ENCODE peak calls at places on chromosomes 1 and 21, in ten cellular contexts. E is GM12891, P is spleen, C is GM23338, M is HCT116, W is suprapubic skin, L is GM12892, K is prostate gland, B is transverse colon, O is Panc1. J is an unnamed sample.

GRCh38 chr1:117794073-117794472 is 135.3 kb downstream of the GDAP2 start:
- DNase-seq in B (no peak), W (no peak), O (no peak), P (no peak), E (no peak), L (no peak), K (no peak), M (no peak), C (no peak), J (no peak)

GRCh38 chr1:3312894-3313578 is 141.4 kb upstream of the ARHGEF16 start:
- DNase-seq in W (peak), C (peak), M (peak), P (no peak), E (no peak), L (no peak), O (peak), B (peak), K (peak), J (peak)

GRCh38 chr1:30010506-30011106 is 712.8 kb downstream of the MATN1 start:
- DNase-seq in K (no peak), E (no peak), B (no peak), L (no peak), W (no peak), C (no peak), M (no peak), P (no peak), O (no peak), J (no peak)

GRCh38 chr1:182677393-182678098 is 6.8 kb downstream of the RGS8 start:
- DNase-seq in O (no peak), E (peak), C (no peak), L (no peak), B (no peak), W (no peak), K (no peak), P (no peak), M (no peak), J (no peak)

GRCh38 chr1:203284411-203285208 is 20.7 kb upstream of the BTG2 start:
- DNase-seq in P (no peak), B (no peak), K (no peak), L (no peak), W (peak), M (no peak), E (no peak), O (no peak), C (no peak), J (no peak)

GRCh38 chr21:14550200-14550599 is 4.1 kb upstream of the SAMSN1 start:
- DNase-seq in O (no peak), B (no peak), W (no peak), C (no peak), K (no peak), M (no peak), P (no peak), L (no peak), E (no peak), J (no peak)

GRCh38 chr1:1619917-1620361 is 4.6 kb downstream of the MIB2 start:
- DNase-seq in W (peak), E (no peak), P (no peak), M (no peak), O (no peak), L (no peak), B (no peak), K (no peak), C (peak), J (no peak)

GRCh38 chr21:44485254-44485793 is 30.0 kb downstream of the LRRC3 start:
- DNase-seq in P (peak), E (no peak), C (peak), W (no peak), B (no peak), M (peak), L (no peak), K (no peak), O (peak), J (no peak)

GRCh38 chr1:25809283-25809926 is 9.4 kb downstream of the SELENON start:
- DNase-seq in K (peak), L (peak), C (no peak), M (no peak), P (no peak), B (no peak), O (no peak), W (no peak), E (no peak), J (no peak)

GRCh38 chr1:204102719-204103118 is 29.8 kb downstream of the SOX13 start:
- DNase-seq in E (no peak), C (no peak), B (no peak), L (no peak), P (no peak), K (no peak), W (no peak), M (peak), O (no peak), J (no peak)

GRCh38 chr21:41766883-41767605 is at the start of gene RIPK4:
- DNase-seq in K (peak), C (peak), P (no peak), O (no peak), B (peak), L (no peak), M (peak), W (peak), E (peak), J (peak)

GRCh38 chr1:50156241-50157010 is 47.7 kb downstream of the ELAVL4 start:
- DNase-seq in L (no peak), E (no peak), W (no peak), M (no peak), B (no peak), C (no peak), K (no peak), O (no peak), P (no peak), J (no peak)

GRCh38 chr1:164803366-164803765 is 244.4 kb downstream of the PBX1 start:
- DNase-seq in O (no peak), P (no peak), E (no peak), W (no peak), B (no peak), C (no peak), K (no peak), M (no peak), L (no peak), J (no peak)

GRCh38 chr1:164801246-164801731 is 242.3 kb downstream of the PBX1 start:
- DNase-seq in O (no peak), W (no peak), B (no peak), L (no peak), K (no peak), E (no peak), M (no peak), C (no peak), P (no peak), J (no peak)

GRCh38 chr1:164802573-164803282 is 243.7 kb downstream of the PBX1 start:
- DNase-seq in P (no peak), L (no peak), C (no peak), B (no peak), W (no peak), M (no peak), K (no peak), O (no peak), E (no peak), J (no peak)

GRCh38 chr1:164804366-164804765 is 245.4 kb downstream of the PBX1 start:
- DNase-seq in L (no peak), E (no peak), P (no peak), B (no peak), C (no peak), O (no peak), K (no peak), W (no peak), M (no peak), J (no peak)

DNA sequence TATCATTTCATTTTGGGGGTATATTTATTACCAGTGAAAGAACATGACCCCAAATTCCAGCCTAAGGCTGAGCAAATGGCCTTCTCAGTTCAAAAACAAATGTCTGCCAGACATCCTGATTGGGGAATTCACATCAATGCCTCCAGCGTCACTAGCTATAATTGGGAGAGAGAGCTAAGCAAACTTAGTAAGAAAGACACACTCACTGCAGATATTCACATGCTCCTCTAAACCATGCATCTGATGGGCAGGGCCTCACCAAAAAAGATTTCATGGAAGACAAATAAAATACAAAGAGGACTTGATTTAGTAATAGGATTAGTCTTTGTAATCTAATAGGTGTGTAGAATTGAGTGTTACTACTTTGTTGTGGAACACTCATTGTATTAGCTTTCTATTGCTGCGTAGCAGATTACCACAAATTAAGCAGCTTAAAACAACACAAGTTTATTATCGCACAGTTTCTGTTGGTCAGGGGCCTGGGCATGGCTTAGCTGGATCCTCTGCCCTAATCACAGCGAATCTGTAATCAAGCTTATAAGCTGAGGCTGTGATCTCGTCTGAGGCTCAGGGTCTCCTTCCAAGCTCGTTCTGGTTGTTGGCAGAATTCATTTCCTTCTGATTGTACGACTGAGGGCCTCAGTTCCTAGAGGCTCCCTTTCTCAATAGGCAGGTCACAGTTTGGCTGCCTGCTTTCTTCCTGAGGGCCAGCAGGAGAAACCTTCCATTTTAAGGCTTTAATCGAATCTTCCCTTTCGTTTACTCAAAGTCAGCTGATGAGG is 243.0 kb downstream of the PBX1 start:
- DNase-seq in M (no peak), E (no peak), W (no peak), L (no peak), B (no peak), C (no peak), O (no peak), P (no peak), K (no peak), J (no peak)
- TF ChIP-seq POLR2AphosphoS5 in M (no peak), E (no peak), W (no peak), L (no peak), B (no peak), C (no peak), O (no peak), P (no peak), K (no peak), J (no peak)

DNA sequence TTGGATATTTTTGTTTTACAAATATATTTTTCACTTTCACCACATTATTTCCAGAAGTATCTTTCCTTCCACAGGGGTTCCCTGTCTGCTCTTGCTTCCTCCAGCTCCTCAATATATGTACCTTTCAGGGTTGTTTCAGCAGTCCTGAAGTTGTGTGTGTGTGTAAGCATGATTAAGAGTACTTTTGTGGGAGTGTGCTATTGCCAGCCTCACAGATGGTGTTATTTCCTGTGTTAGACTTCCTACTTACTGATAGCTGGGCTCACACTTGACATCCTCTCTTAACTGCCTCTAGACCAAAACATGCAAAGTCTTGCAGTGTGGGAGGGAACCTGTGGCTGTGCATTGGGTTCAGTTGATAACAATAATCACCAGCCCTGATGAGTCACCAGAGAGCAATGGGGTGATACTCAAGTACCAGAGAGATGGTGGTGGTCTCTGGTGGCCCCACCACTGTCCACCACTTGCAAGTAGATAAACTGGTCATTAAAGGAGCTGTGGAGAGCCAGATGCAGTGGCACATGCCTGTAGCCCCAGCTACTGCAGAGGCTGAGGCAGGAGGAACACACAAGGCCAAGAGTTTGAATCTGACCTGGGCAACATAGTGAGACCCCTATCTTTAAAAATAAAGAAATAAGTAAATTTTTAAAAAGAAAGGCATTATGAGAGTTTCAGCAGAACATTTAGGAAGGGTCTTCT is 126.7 kb downstream of the NR5A2 start:
- DNase-seq in W (no peak), C (no peak), M (no peak), O (no peak), B (peak), E (peak), K (no peak), P (peak), L (no peak), J (no peak)
- TF ChIP-seq POLR2AphosphoS5 in W (no peak), C (no peak), M (no peak), O (no peak), B (no peak), E (peak), K (no peak), P (peak), L (peak), J (no peak)

GRCh38 chr1:101264699-101265098 is 27.9 kb downstream of the S1PR1 start:
- DNase-seq in B (peak), K (no peak), C (no peak), O (no peak), L (no peak), W (no peak), M (no peak), P (no peak), E (no peak), J (no peak)
- TF ChIP-seq POLR2AphosphoS5 in B (no peak), K (peak), C (no peak), O (no peak), L (no peak), W (no peak), M (no peak), P (peak), E (no peak), J (no peak)

DNA sequence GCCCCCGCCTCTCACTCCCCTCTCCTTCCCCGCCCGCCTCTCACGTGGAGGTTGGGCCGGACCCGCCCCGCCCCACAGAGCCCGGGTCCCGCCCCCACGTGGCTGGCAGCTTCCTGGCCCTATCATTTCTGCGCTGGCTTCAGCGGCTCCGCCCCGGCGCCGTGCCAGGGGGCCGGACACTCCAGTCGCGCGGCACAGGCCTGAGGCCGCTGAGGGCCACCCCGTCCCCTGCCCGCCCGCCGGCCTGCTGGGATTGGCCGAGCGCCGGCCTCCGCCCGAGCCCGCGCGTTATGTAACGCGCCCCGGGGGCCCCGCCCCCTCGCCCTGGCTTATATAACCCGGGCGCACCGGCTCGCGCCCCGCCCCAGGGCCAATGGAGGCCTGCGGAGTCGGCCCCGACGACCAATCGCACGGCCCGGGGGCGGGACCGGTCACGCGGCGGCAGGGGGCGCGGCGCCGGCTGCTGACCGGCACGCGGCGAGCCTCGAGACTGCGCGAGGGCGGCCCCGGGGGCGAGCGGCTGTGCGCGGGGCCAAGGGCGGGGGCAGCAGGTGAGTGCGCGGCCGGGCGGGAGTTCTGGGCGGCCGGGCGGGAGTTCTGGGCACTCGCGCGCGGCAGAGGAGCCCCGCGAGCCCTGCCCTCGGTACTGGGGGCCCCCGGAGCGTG is at the start of gene PER3:
- DNase-seq in P (peak), W (peak), M (peak), E (peak), K (peak), B (peak), C (peak), O (peak), L (peak), J (peak)
- TF ChIP-seq POLR2AphosphoS5 in P (peak), W (peak), M (no peak), E (no peak), K (peak), B (peak), C (no peak), O (no peak), L (no peak), J (peak)

GRCh38 chr1:38859561-38860463 is at the start of gene RRAGC:
- DNase-seq in E (peak), P (peak), W (peak), C (peak), K (peak), M (peak), L (peak), B (peak), O (peak), J (peak)
- TF ChIP-seq POLR2AphosphoS5 in E (peak), P (peak), W (peak), C (peak), K (peak), M (peak), L (peak), B (peak), O (peak), J (peak)

GRCh38 chr21:33945652-33946270 is 30.2 kb upstream of the ATP5PO start:
- DNase-seq in M (no peak), W (no peak), K (no peak), C (no peak), L (no peak), B (no peak), P (no peak), O (no peak), E (no peak), J (no peak)
- TF ChIP-seq POLR2AphosphoS5 in M (no peak), W (no peak), K (no peak), C (no peak), L (no peak), B (no peak), P (no peak), O (no peak), E (no peak), J (no peak)

GRCh38 chr21:32492376-32492775 is 79.9 kb downstream of the EVA1C start:
- DNase-seq in O (no peak), M (no peak), K (no peak), E (no peak), B (no peak), W (no peak), L (no peak), C (no peak), P (no peak), J (no peak)

GRCh38 chr21:32499249-32500055 is 85.9 kb downstream of the TCP10L start:
- DNase-seq in W (no peak), L (no peak), P (no peak), O (no peak), K (no peak), B (no peak), E (no peak), C (no peak), M (no peak), J (peak)

GRCh38 chr21:32496536-32496935 is 84.0 kb downstream of the EVA1C start:
- DNase-seq in W (no peak), K (no peak), L (no peak), M (no peak), C (no peak), O (no peak), B (no peak), P (no peak), E (no peak), J (peak)

DNA sequence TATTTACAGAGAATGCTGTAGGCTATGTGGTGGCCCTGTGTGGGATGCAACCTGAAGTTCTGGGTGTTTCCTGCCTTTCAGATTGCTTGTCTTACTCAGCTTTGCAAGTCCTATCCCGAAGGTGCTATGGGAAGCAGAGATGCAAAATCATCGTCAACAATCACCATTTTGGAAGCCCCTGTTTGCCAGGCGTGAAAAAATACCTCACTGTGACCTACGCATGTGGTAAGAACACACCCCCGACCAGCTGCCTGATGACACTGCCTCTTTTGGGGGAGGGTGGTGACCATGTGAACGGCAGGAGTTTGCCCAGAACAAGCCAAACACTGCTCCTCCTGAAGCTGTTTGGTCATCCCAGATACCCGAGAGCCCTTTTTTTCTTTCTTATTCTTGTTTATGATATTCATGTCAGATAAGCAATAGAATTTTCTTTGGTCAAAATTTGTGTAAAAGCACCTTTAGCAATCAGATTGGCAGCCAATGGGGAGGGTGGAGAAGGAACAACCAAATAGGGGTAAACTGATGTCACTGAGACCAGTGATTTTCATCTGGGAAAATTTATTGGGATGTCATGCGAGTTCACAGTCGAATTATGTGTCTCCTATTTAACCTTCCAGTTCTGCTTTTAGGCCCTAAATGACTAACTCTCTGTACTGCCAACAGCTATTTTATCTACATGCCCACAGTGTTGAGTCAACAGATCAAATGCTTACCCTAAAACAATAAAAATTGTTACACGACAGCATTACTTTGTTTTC is 82.6 kb downstream of the EVA1C start:
- DNase-seq in C (peak), K (peak), L (no peak), P (no peak), W (no peak), E (no peak), O (no peak), M (no peak), B (no peak), J (peak)
- TF ChIP-seq POLR2AphosphoS5 in C (no peak), K (peak), L (no peak), P (no peak), W (no peak), E (no peak), O (peak), M (no peak), B (no peak), J (no peak)

GRCh38 chr1:24020470-24020869 is 40.3 kb upstream of the SRSF10 start:
- DNase-seq in W (no peak), O (no peak), K (no peak), P (no peak), B (no peak), E (no peak), C (no peak), M (no peak), L (no peak), J (no peak)

GRCh38 chr1:24020032-24020431 is 39.9 kb upstream of the SRSF10 start:
- DNase-seq in K (no peak), P (no peak), B (no peak), W (no peak), C (no peak), M (no peak), E (no peak), O (no peak), L (no peak), J (peak)

GRCh38 chr1:24021403-24022266 is 41.5 kb upstream of the SRSF10 start:
- DNase-seq in E (no peak), O (no peak), K (no peak), W (no peak), B (peak), L (no peak), P (no peak), C (no peak), M (no peak), J (no peak)

GRCh38 chr1:24018611-24019580 is 38.8 kb upstream of the SRSF10 start:
- DNase-seq in C (peak), B (peak), W (peak), M (peak), E (no peak), L (no peak), O (peak), K (peak), P (no peak), J (peak)

GRCh38 chr1:24022611-24023359 is 42.7 kb upstream of the SRSF10 start:
- DNase-seq in L (no peak), K (no peak), O (no peak), M (no peak), P (no peak), W (no peak), E (no peak), C (no peak), B (peak), J (no peak)
- TF ChIP-seq POLR2AphosphoS5 in L (no peak), K (no peak), O (no peak), M (no peak), P (no peak), W (no peak), E (no peak), C (no peak), B (no peak), J (peak)

GRCh38 chr1:233672732-233673131 is 58.8 kb downstream of the KCNK1 start:
- DNase-seq in M (no peak), L (no peak), C (no peak), W (no peak), B (no peak), E (no peak), P (no peak), K (no peak), O (no peak), J (no peak)
- TF ChIP-seq POLR2AphosphoS5 in M (no peak), L (no peak), C (no peak), W (no peak), B (no peak), E (no peak), P (no peak), K (no peak), O (no peak), J (no peak)